ENCODE peak calls at places on chromosomes 7 and 10, in nine cellular contexts. N is T-helper 9 cell; C is stimulated activated CD4-positive, alpha-beta T cell treated with anti-CD3 and anti-CD28 coated beads, Interleukin-1b, Interleukin-23, amount 100 ng/mL, for 1 hour; E is skeletal muscle cell; S is HEK293T; W is GM10248; D is NCI-H460; R is lung microvascular endothelial cell; O is stimulated activated naive CD4-positive, alpha-beta T cell treated with Interleukin-2 at 50 U/mL for 16 hours. F is an unnamed sample.

GRCh38 chr7:128353610-128354009 is 7.9 kb downstream of the PRRT4 start:
- DNase-seq in R (no peak), W (no peak), D (no peak), S (no peak), E (no peak), C (no peak), N (no peak), O (no peak), F (no peak)

GRCh38 chr7:32583791-32584190 is 88.5 kb downstream of the AVL9 start:
- DNase-seq in N (no peak), R (no peak), D (no peak), O (no peak), E (peak), S (no peak), C (no peak), W (no peak), F (no peak)

GRCh38 chr10:36017141-36017540 is 375.0 kb upstream of the FZD8 start:
- DNase-seq in D (no peak), C (no peak), E (no peak), N (no peak), S (no peak), R (no peak), O (no peak), W (no peak), F (no peak)

GRCh38 chr7:155309021-155309338 is 11.3 kb downstream of the INSIG1 start:
- DNase-seq in O (no peak), R (no peak), W (no peak), N (no peak), C (no peak), E (no peak), D (no peak), S (no peak), F (no peak)

GRCh38 chr7:132732466-132732865 is 156.2 kb upstream of the PLXNA4 start:
- DNase-seq in O (no peak), S (no peak), W (no peak), D (no peak), E (no peak), R (no peak), N (no peak), C (no peak), F (no peak)

GRCh38 chr10:12803781-12804180 is 197.7 kb downstream of the CCDC3 start:
- DNase-seq in O (no peak), W (no peak), R (no peak), C (no peak), N (no peak), E (no peak), S (no peak), D (no peak), F (no peak)

GRCh38 chr10:17229717-17229966 is 1.6 kb downstream of the VIM start:
- DNase-seq in D (no peak), R (no peak), E (no peak), N (no peak), O (no peak), C (no peak), S (no peak), W (no peak), F (no peak)

GRCh38 chr7:36962367-36962766 is 238.1 kb upstream of the AOAH start:
- DNase-seq in N (no peak), S (no peak), D (no peak), O (no peak), C (no peak), E (no peak), W (no peak), R (no peak), F (no peak)

GRCh38 chr7:46583606-46584005 is 662.5 kb upstream of the IGFBP3 start:
- DNase-seq in W (no peak), N (no peak), E (peak), C (no peak), O (no peak), R (no peak), D (peak), S (no peak), F (no peak)

GRCh38 chr7:148944935-148945934 is 61.1 kb upstream of the EZH2 start:
- DNase-seq in O (no peak), D (no peak), S (no peak), N (no peak), R (no peak), W (no peak), E (peak), C (no peak), F (no peak)

GRCh38 chr10:49741108-49741995 is 20.8 kb downstream of the OGDHL start:
- DNase-seq in S (no peak), R (peak), N (no peak), D (no peak), C (no peak), W (no peak), E (no peak), O (no peak), F (no peak)

GRCh38 chr7:67636363-67637355 is 640.0 kb downstream of the TYW1 start:
- DNase-seq in E (no peak), C (no peak), N (no peak), W (no peak), S (no peak), R (no peak), D (no peak), O (no peak), F (no peak)

GRCh38 chr7:128878226-128879105 is 15.8 kb downstream of the ATP6V1F start:
- DNase-seq in S (no peak), D (no peak), C (no peak), W (no peak), N (no peak), O (no peak), R (no peak), E (no peak), F (no peak)

GRCh38 chr10:13515467-13515866 is 13.3 kb downstream of the BEND7 start:
- DNase-seq in O (no peak), S (no peak), N (no peak), C (no peak), W (no peak), R (no peak), D (no peak), E (no peak), F (no peak)

GRCh38 chr10:4688620-4689019 is 137.4 kb upstream of the AKR1E2 start:
- DNase-seq in S (no peak), W (no peak), D (no peak), O (no peak), E (no peak), C (no peak), N (no peak), R (no peak), F (no peak)

GRCh38 chr10:35635576-35635975 is 6.5 kb downstream of the FZD8 start:
- DNase-seq in D (peak), S (peak), W (peak), E (no peak), O (peak), R (peak), C (no peak), N (peak), F (peak)

GRCh38 chr10:1230138-1230537 is 174.0 kb downstream of the WDR37 start:
- DNase-seq in E (no peak), W (no peak), S (no peak), R (no peak), D (no peak), N (no peak), O (no peak), C (no peak), F (no peak)

F was measured in Karpas-422.